ENCODE peak calls at places on chromosome 17, in four cellular contexts. One of them, this sample, is unnamed.
A peak's percentile ranks its signal among the peaks of the same experiment; 100 is the strongest.

GRCh38 chr17:12362853-12363252 is 302.8 kb upstream of the MYOCD start:
- DNase-seq in A549: no peak
- DNase-seq in MM.1S: no peak
- DNase-seq in GM12878: no peak
- DNase-seq in this sample: no peak

GRCh38 chr17:61361084-61361483 is 38.6 kb upstream of the TBX2 start:
- DNase-seq in A549: no peak
- DNase-seq in MM.1S: no peak
- DNase-seq in GM12878: no peak
- DNase-seq in this sample: no peak

GRCh38 chr17:72603346-72604242 is 482.8 kb downstream of the SOX9 start:
- DNase-seq in A549: no peak
- DNase-seq in MM.1S: peak; percentile 46
- DNase-seq in GM12878: no peak
- DNase-seq in this sample: no peak

GRCh38 chr17:41657936-41658335 is 30.7 kb upstream of the EIF1 start:
- DNase-seq in A549: no peak
- DNase-seq in MM.1S: no peak
- DNase-seq in GM12878: no peak
- DNase-seq in this sample: no peak

GRCh38 chr17:37541880-37542675 is 52.4 kb downstream of the DUSP14 start:
- DNase-seq in A549: no peak
- DNase-seq in MM.1S: no peak
- DNase-seq in GM12878: no peak
- DNase-seq in this sample: no peak

GRCh38 chr17:63837962-63838585 is 4.4 kb downstream of the SMARCD2 start:
- DNase-seq in A549: no peak
- DNase-seq in MM.1S: no peak
- DNase-seq in GM12878: no peak
- DNase-seq in this sample: no peak

GRCh38 chr17:21041753-21042433 is 918 bp downstream of the USP22 start:
- DNase-seq in A549: peak; percentile 71
- DNase-seq in MM.1S: peak; percentile 75
- DNase-seq in GM12878: no peak
- DNase-seq in this sample: peak; percentile 52

GRCh38 chr17:81247339-81247990 is 8.3 kb downstream of the NDUFAF8 start:
- DNase-seq in A549: no peak
- DNase-seq in MM.1S: no peak
- DNase-seq in GM12878: no peak
- DNase-seq in this sample: no peak

GRCh38 chr17:74424117-74424516 is 7.8 kb upstream of the GPRC5C start:
- DNase-seq in A549: no peak
- DNase-seq in MM.1S: no peak
- DNase-seq in GM12878: no peak
- DNase-seq in this sample: no peak

GRCh38 chr17:45812102-45812501 is 28.0 kb downstream of the CRHR1 start:
- DNase-seq in A549: peak; percentile 40
- DNase-seq in MM.1S: no peak
- DNase-seq in GM12878: no peak
- DNase-seq in this sample: no peak

GRCh38 chr17:6843241-6843890 is 11.8 kb upstream of the TEKT1 start:
- DNase-seq in A549: no peak
- DNase-seq in MM.1S: peak; percentile 80
- DNase-seq in GM12878: no peak
- DNase-seq in this sample: no peak

GRCh38 chr17:44556114-44556853 is 1.0 kb upstream of the FZD2 start:
- DNase-seq in A549: peak; percentile 84
- DNase-seq in MM.1S: peak; percentile 56
- DNase-seq in GM12878: peak; percentile 30
- DNase-seq in this sample: no peak

GRCh38 chr17:51152766-51153209 is 571 bp upstream of the NME1 start:
- DNase-seq in A549: peak; percentile 60
- DNase-seq in MM.1S: no peak
- DNase-seq in GM12878: no peak
- DNase-seq in this sample: no peak

GRCh38 chr17:36947922-36948716 is 635 bp upstream of the AATF start:
- DNase-seq in A549: no peak
- DNase-seq in MM.1S: no peak
- DNase-seq in GM12878: no peak
- DNase-seq in this sample: no peak

GRCh38 chr17:73938706-73939105 is 264.8 kb upstream of the RPL38 start:
- DNase-seq in A549: no peak
- DNase-seq in MM.1S: no peak
- DNase-seq in GM12878: no peak
- DNase-seq in this sample: no peak

GRCh38 chr17:31067699-31068184 is 27.0 kb upstream of the NF1 start:
- DNase-seq in A549: peak; percentile 63
- DNase-seq in MM.1S: no peak
- DNase-seq in GM12878: no peak
- DNase-seq in this sample: no peak

GRCh38 chr17:1365445-1366039 is 34.5 kb downstream of the YWHAE start:
- DNase-seq in A549: peak; percentile 82
- DNase-seq in MM.1S: peak; percentile 82
- DNase-seq in GM12878: peak; percentile 46
- DNase-seq in this sample: no peak

GRCh38 chr17:4394208-4395110 is 28.0 kb upstream of the UBE2G1 start:
- DNase-seq in A549: no peak
- DNase-seq in MM.1S: no peak
- DNase-seq in GM12878: no peak
- DNase-seq in this sample: no peak

GRCh38 chr17:4738136-4739121 is 1.2 kb upstream of the ZMYND15 start:
- DNase-seq in A549: no peak
- DNase-seq in MM.1S: peak; percentile 49
- DNase-seq in GM12878: no peak
- DNase-seq in this sample: no peak

GRCh38 chr17:69954241-69954933 is 120.6 kb upstream of the KCNJ16 start:
- DNase-seq in A549: no peak
- DNase-seq in MM.1S: no peak
- DNase-seq in GM12878: no peak
- DNase-seq in this sample: no peak

GRCh38 chr17:82887255-82888164 is 47.7 kb upstream of the ZNF750 start:
- DNase-seq in A549: no peak
- DNase-seq in MM.1S: no peak
- DNase-seq in GM12878: no peak
- DNase-seq in this sample: no peak

GRCh38 chr17:80793851-80794267 is 197.8 kb upstream of the CHMP6 start:
- DNase-seq in A549: no peak
- DNase-seq in MM.1S: no peak
- DNase-seq in GM12878: no peak
- DNase-seq in this sample: no peak

GRCh38 chr17:29294580-29294900 is 592 bp upstream of the NUFIP2 start:
- DNase-seq in A549: no peak
- DNase-seq in MM.1S: no peak
- DNase-seq in GM12878: no peak
- DNase-seq in this sample: no peak

GRCh38 chr17:50213026-50214015 is 11.9 kb upstream of the COL1A1 start:
- DNase-seq in A549: no peak
- DNase-seq in MM.1S: peak; percentile 86
- DNase-seq in GM12878: peak; percentile 43
- DNase-seq in this sample: no peak

GRCh38 chr17:4971826-4972225 is 4.2 kb upstream of the SPAG7 start:
- DNase-seq in A549: no peak
- DNase-seq in MM.1S: no peak
- DNase-seq in GM12878: no peak
- DNase-seq in this sample: no peak

GRCh38 chr17:81120149-81120484 is 45.2 kb upstream of the PVALEF start:
- DNase-seq in A549: no peak
- DNase-seq in MM.1S: no peak
- DNase-seq in GM12878: no peak
- DNase-seq in this sample: no peak

GRCh38 chr17:31283841-31284240 is 13.2 kb downstream of the OMG start:
- DNase-seq in A549: no peak
- DNase-seq in MM.1S: no peak
- DNase-seq in GM12878: no peak
- DNase-seq in this sample: no peak

GRCh38 chr17:61177351-61177750 is 222.3 kb upstream of the TBX2 start:
- DNase-seq in A549: no peak
- DNase-seq in MM.1S: no peak
- DNase-seq in GM12878: no peak
- DNase-seq in this sample: no peak

GRCh38 chr17:78359216-78359935 is 501 bp downstream of the SOCS3 start:
- DNase-seq in A549: peak; percentile 81
- DNase-seq in MM.1S: no peak
- DNase-seq in GM12878: no peak
- DNase-seq in this sample: no peak

GRCh38 chr17:78358538-78359215 is 1.2 kb downstream of the SOCS3 start:
- DNase-seq in A549: no peak
- DNase-seq in MM.1S: no peak
- DNase-seq in GM12878: no peak
- DNase-seq in this sample: no peak

GRCh38 chr17:78356163-78356713 is 3.6 kb downstream of the SOCS3 start:
- DNase-seq in A549: peak; percentile 67
- DNase-seq in MM.1S: peak; percentile 97
- DNase-seq in GM12878: peak; percentile 97
- DNase-seq in this sample: no peak

GRCh38 chr17:78357177-78357586 is 2.7 kb downstream of the SOCS3 start:
- DNase-seq in A549: no peak
- DNase-seq in MM.1S: no peak
- DNase-seq in GM12878: no peak
- DNase-seq in this sample: no peak

GRCh38 chr17:78357687-78358537 is 2.0 kb downstream of the SOCS3 start:
- DNase-seq in A549: no peak
- DNase-seq in MM.1S: no peak
- DNase-seq in GM12878: no peak
- DNase-seq in this sample: no peak
- H3K4me1 ChIP-seq in A549: peaks cover 61% of the 10 kb centered on the region
- H3K4me1 ChIP-seq in MM.1S: peaks cover 30% of the 10 kb centered on the region
- H3K4me1 ChIP-seq in GM12878: peaks cover 40% of the 10 kb centered on the region
- H3K4me1 ChIP-seq in this sample: peaks cover 36% of the 10 kb centered on the region

GRCh38 chr17:17937450-17937849 is 34.8 kb downstream of the TOM1L2 start:
- DNase-seq in A549: no peak
- DNase-seq in MM.1S: no peak
- DNase-seq in GM12878: no peak
- DNase-seq in this sample: no peak
- H3K4me1 ChIP-seq in A549: peaks cover 53% of the 10 kb centered on the region
- H3K4me1 ChIP-seq in MM.1S: peaks cover 19% of the 10 kb centered on the region
- H3K4me1 ChIP-seq in GM12878: peaks cover 7% of the 10 kb centered on the region
- H3K4me1 ChIP-seq in this sample: peaks cover 48% of the 10 kb centered on the region

GRCh38 chr17:35895602-35896001 is 15.4 kb upstream of the CCL5 start:
- DNase-seq in A549: no peak
- DNase-seq in MM.1S: no peak
- DNase-seq in GM12878: no peak
- DNase-seq in this sample: no peak
- H3K4me1 ChIP-seq in A549: peaks cover 21% of the 10 kb centered on the region
- H3K4me1 ChIP-seq in MM.1S: peaks cover 12% of the 10 kb centered on the region
- H3K4me1 ChIP-seq in GM12878: peaks cover 25% of the 10 kb centered on the region
- H3K4me1 ChIP-seq in this sample: no peaks in the 10 kb centered on the region

GRCh38 chr17:76422406-76422805 is 30.5 kb downstream of the UBE2O start:
- DNase-seq in A549: no peak
- DNase-seq in MM.1S: no peak
- DNase-seq in GM12878: no peak
- DNase-seq in this sample: no peak

GRCh38 chr17:76419576-76420245 is 33.2 kb downstream of the UBE2O start:
- DNase-seq in A549: no peak
- DNase-seq in MM.1S: peak; percentile 72
- DNase-seq in GM12878: no peak
- DNase-seq in this sample: no peak

GRCh38 chr17:76422860-76423259 is 30.1 kb downstream of the UBE2O start:
- DNase-seq in A549: no peak
- DNase-seq in MM.1S: no peak
- DNase-seq in GM12878: no peak
- DNase-seq in this sample: no peak

GRCh38 chr17:76420356-76421053 is 32.4 kb downstream of the UBE2O start:
- DNase-seq in A549: no peak
- DNase-seq in MM.1S: peak; percentile 14
- DNase-seq in GM12878: no peak
- DNase-seq in this sample: no peak

GRCh38 chr17:76421054-76421427 is 31.9 kb downstream of the UBE2O start:
- DNase-seq in A549: no peak
- DNase-seq in MM.1S: no peak
- DNase-seq in GM12878: no peak
- DNase-seq in this sample: no peak
- H3K4me1 ChIP-seq in A549: no peaks in the 10 kb centered on the region
- H3K4me1 ChIP-seq in MM.1S: peaks cover 36% of the 10 kb centered on the region
- H3K4me1 ChIP-seq in GM12878: peaks cover 22% of the 10 kb centered on the region
- H3K4me1 ChIP-seq in this sample: peaks cover 26% of the 10 kb centered on the region

DNA sequence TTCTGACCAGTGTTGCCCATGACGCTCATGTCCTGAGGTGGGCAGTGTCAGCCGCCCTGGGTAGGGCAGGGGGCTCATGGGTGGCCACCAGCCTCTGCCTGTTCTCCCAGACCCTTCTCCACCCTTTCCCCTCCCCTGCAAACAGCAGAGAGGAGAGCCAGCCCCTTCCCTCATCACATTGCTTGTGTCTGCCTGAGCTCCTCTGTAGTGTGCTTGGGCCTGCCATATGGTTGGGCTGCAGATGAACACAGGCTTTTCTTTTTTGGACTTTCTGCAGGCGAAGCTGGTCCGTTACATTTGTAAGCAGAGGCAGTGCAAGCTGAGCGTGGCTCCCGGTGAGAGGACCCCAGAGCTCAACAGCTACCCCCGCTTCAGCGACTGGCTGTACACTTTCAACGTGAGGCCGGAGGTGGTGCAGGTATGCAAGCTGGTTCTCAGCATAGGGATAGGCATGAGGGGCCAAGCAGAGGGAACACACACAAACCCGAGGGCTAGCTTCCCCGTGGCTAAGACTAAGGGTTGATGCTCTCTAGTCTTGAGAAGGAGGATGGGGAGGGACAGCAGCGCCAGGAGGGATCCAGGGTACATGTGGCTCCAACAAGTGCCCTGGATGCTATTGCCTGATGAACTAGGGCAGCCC is 80.6 kb upstream of the LGALS9 start:
- DNase-seq in A549: no peak
- DNase-seq in MM.1S: no peak
- DNase-seq in GM12878: no peak
- DNase-seq in this sample: no peak
- H3K4me1 ChIP-seq in A549: peaks cover 88% of the 10 kb centered on the region
- H3K4me1 ChIP-seq in MM.1S: peaks cover 5% of the 10 kb centered on the region
- H3K4me1 ChIP-seq in GM12878: peaks cover 18% of the 10 kb centered on the region
- H3K4me1 ChIP-seq in this sample: peaks cover 15% of the 10 kb centered on the region

GRCh38 chr17:48487221-48487620 is 43.6 kb downstream of the HOXB1 start:
- DNase-seq in A549: no peak
- DNase-seq in MM.1S: no peak
- DNase-seq in GM12878: no peak
- DNase-seq in this sample: no peak
- H3K4me1 ChIP-seq in A549: peaks cover 20% of the 10 kb centered on the region
- H3K4me1 ChIP-seq in MM.1S: peaks cover 37% of the 10 kb centered on the region
- H3K4me1 ChIP-seq in GM12878: peaks cover 30% of the 10 kb centered on the region
- H3K4me1 ChIP-seq in this sample: peaks cover under 1% of the 10 kb centered on the region

DNA sequence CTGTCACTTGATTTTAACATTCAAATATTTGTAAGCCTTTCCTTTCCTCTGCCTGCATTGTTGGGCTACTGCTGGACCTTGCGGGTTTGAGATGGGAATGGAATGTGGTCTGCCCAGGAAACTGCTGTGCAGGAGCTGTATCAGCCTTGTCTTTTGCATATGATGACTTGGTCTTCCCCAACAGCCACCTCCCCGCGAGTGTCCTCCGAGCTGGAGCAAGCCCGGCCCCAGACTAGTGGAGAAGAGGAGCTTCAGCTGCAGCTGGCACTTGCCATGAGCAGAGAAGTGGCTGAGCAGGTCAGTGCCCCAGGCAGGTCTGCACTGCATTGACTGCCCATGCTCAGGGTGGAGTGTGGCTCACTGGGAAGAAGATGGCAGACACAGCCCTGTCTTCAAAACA is 52.8 kb downstream of the B9D1 start:
- DNase-seq in A549: no peak
- DNase-seq in MM.1S: no peak
- DNase-seq in GM12878: no peak
- DNase-seq in this sample: no peak
- H3K4me1 ChIP-seq in A549: no peaks in the 10 kb centered on the region
- H3K4me1 ChIP-seq in MM.1S: peaks cover 51% of the 10 kb centered on the region
- H3K4me1 ChIP-seq in GM12878: peaks cover 25% of the 10 kb centered on the region
- H3K4me1 ChIP-seq in this sample: peaks cover under 1% of the 10 kb centered on the region

GRCh38 chr17:46890638-46891037 is 32.3 kb upstream of the GOSR2 start:
- DNase-seq in A549: no peak
- DNase-seq in MM.1S: no peak
- DNase-seq in GM12878: no peak
- DNase-seq in this sample: no peak
- H3K4me1 ChIP-seq in A549: no peaks in the 10 kb centered on the region
- H3K4me1 ChIP-seq in MM.1S: no peaks in the 10 kb centered on the region
- H3K4me1 ChIP-seq in GM12878: no peaks in the 10 kb centered on the region
- H3K4me1 ChIP-seq in this sample: no peaks in the 10 kb centered on the region

This sample was measured in thoracic aorta.